ENCODE peak calls at places on chromosomes 4 and X, in seven cellular contexts. Q is HCT116, U is WTC11, S is H1, H is GM12878, Z is HepG2, C is K562. M is an unnamed sample.

GRCh38 chr4:128387600-128388351 is 100.2 kb upstream of the PGRMC2 start:
- DNase-seq in S (no peak), H (no peak), Z (no peak), Q (no peak), U (no peak), C (no peak), M (no peak)

GRCh38 chrX:21996872-21997271 is 35.3 kb upstream of the PHEX start:
- DNase-seq in U (no peak), H (no peak), C (no peak), Z (peak), Q (no peak), S (no peak), M (no peak)

GRCh38 chrX:20032201-20032600 is 41.3 kb upstream of the BCLAF3 start:
- DNase-seq in S (no peak), H (no peak), C (no peak), Q (no peak), Z (no peak), U (no peak), M (no peak)

GRCh38 chrX:40260123-40260751 is 162.5 kb upstream of the BCOR start:
- DNase-seq in S (no peak), Z (no peak), C (no peak), H (no peak), U (no peak), Q (no peak), M (no peak)

GRCh38 chr4:168796362-168797106 is 213.5 kb downstream of the CBR4 start:
- DNase-seq in U (no peak), H (no peak), C (no peak), Z (peak), S (no peak), Q (peak), M (no peak)

GRCh38 chr4:75398501-75398900 is 115.7 kb downstream of the RCHY1 start:
- DNase-seq in H (no peak), U (no peak), Q (no peak), Z (no peak), C (no peak), S (no peak), M (no peak)

GRCh38 chr4:124722069-124722468 is 9.5 kb upstream of the ANKRD50 start:
- DNase-seq in U (no peak), H (no peak), S (no peak), Z (no peak), C (no peak), Q (no peak), M (no peak)

GRCh38 chr4:101345271-101345595 is 2.1 kb downstream of the PPP3CA start:
- DNase-seq in U (no peak), Z (no peak), Q (no peak), C (no peak), S (no peak), H (no peak), M (no peak)

GRCh38 chr4:1477045-1477905 is 71.0 kb upstream of the NKX1-1 start:
- DNase-seq in Q (no peak), U (peak), C (no peak), H (no peak), Z (no peak), S (no peak), M (no peak)

GRCh38 chrX:150361070-150361776 is 1.9 kb upstream of the MAMLD1 start:
- DNase-seq in C (peak), U (peak), Q (no peak), S (no peak), Z (no peak), H (no peak), M (no peak)

GRCh38 chr4:84967292-84967651 is 782 bp upstream of the WDFY3 start:
- DNase-seq in C (no peak), Q (no peak), Z (no peak), S (no peak), H (no peak), U (no peak), M (no peak)

GRCh38 chr4:48269861-48270515 is 350 bp upstream of the TEC start:
- DNase-seq in U (peak), H (peak), Z (peak), S (peak), Q (peak), C (peak), M (peak)

GRCh38 chr4:137106287-137106686 is 426.0 kb downstream of the PCDH18 start:
- DNase-seq in Q (no peak), H (no peak), C (no peak), S (no peak), Z (no peak), U (no peak), M (no peak)

GRCh38 chr4:5712517-5712916 is 1.5 kb downstream of the EVC start:
- DNase-seq in H (peak), Z (no peak), Q (no peak), U (no peak), C (no peak), S (no peak), M (no peak)

GRCh38 chr4:17168571-17168970 is 270.1 kb upstream of the LDB2 start:
- DNase-seq in Z (no peak), H (no peak), Q (no peak), S (no peak), C (no peak), U (no peak), M (peak)

GRCh38 chrX:108731144-108731543 is 5.2 kb downstream of the IRS4 start:
- DNase-seq in Q (no peak), Z (no peak), U (no peak), S (no peak), C (no peak), H (no peak), M (no peak)

GRCh38 chrX:155819525-155819924 is 61.6 kb upstream of the VAMP7 start:
- DNase-seq in U (no peak), S (no peak), Q (no peak), H (no peak), C (no peak), Z (no peak), M (no peak)

GRCh38 chr4:146214238-146214637 is at the start of gene REELD1:
- DNase-seq in C (no peak), U (no peak), Z (no peak), Q (no peak), H (no peak), S (no peak), M (no peak)

GRCh38 chr4:80192937-80193336 is 4.4 kb upstream of the PRDM8 start:
- DNase-seq in Q (no peak), C (no peak), S (no peak), U (no peak), H (no peak), Z (no peak), M (no peak)

GRCh38 chrX:47746446-47746845 is 87.5 kb upstream of the UXT start:
- DNase-seq in Z (no peak), U (no peak), C (no peak), H (no peak), Q (no peak), S (no peak), M (no peak)

GRCh38 chr4:139873111-139873866 is 207.7 kb downstream of the MGST2 start:
- DNase-seq in U (no peak), Z (no peak), Q (no peak), H (no peak), C (no peak), S (no peak), M (no peak)

GRCh38 chr4:173547889-173548288 is 17.9 kb upstream of the HAND2 start:
- DNase-seq in H (no peak), U (no peak), C (no peak), Z (no peak), Q (no peak), S (no peak), M (no peak)

GRCh38 chr4:118112647-118113046 is 78.4 kb downstream of the NDST3 start:
- DNase-seq in C (no peak), Z (no peak), S (no peak), Q (no peak), U (no peak), H (no peak), M (no peak)

GRCh38 chr4:152257601-152258066 is 278.3 kb downstream of the FBXW7 start:
- DNase-seq in S (no peak), Z (peak), U (no peak), H (no peak), C (no peak), Q (no peak), M (no peak)

GRCh38 chr4:118327554-118328241 is 25.1 kb downstream of the PRSS12 start:
- DNase-seq in Q (no peak), S (no peak), H (no peak), C (no peak), U (no peak), Z (no peak), M (peak)

GRCh38 chr4:162782096-162782777 is 384.5 kb downstream of the NAF1 start:
- DNase-seq in Q (no peak), C (no peak), H (no peak), Z (no peak), S (no peak), U (no peak), M (no peak)

GRCh38 chr4:83125738-83126141 is 11.2 kb upstream of the PLAC8 start:
- DNase-seq in C (no peak), Q (no peak), U (no peak), H (no peak), S (no peak), Z (no peak), M (no peak)

DNA sequence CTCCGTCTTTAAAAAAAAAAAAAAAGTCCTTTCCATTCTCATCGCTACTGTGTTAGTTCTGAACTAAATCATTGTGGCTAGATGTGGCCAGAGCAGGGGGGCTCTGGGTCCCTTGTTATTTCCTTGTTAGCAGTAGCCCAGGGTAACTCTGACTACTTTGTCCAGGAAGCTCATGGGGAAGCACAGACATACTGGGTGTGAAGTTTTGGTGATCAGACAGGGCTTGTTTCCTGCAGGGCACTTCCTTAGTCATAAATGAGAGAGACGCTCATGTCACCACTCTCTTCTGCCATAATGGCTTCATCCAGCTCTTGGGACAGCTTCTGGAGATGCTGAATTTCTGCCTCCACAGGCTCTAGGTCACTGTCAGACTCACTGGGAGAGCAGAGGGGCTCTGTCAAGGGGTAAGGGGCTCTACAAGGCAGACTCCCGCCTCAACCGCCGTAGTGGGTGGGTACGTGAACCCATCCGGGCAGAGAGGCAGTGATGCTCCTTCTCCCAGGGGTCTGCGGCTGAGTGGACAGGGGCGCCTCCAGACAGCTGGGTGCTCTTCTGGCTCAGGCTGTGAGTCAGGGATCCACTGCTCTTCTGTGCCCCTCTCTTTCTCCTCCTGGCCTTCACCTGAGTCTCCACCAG is 12.9 kb downstream of the STIM2 start:
- DNase-seq in S (no peak), U (no peak), Z (no peak), Q (no peak), C (no peak), H (no peak), M (no peak)
- TF ChIP-seq SP1 in S (no peak), U (no peak), Z (no peak), Q (no peak), C (no peak), H (no peak), M (no peak)

GRCh38 chr4:120830204-120830603 is 92.3 kb downstream of the PRDM5 start:
- DNase-seq in H (no peak), C (no peak), U (no peak), Q (no peak), S (no peak), Z (no peak), M (no peak)
- TF ChIP-seq SP1 in H (no peak), C (no peak), U (no peak), Q (no peak), S (no peak), Z (no peak), M (no peak)

GRCh38 chr4:186068581-186069402 is at the start of gene TLR3:
- DNase-seq in Z (no peak), S (no peak), H (no peak), Q (no peak), C (no peak), U (no peak), M (no peak)
- TF ChIP-seq SP1 in Z (no peak), S (no peak), H (no peak), Q (no peak), C (no peak), U (no peak), M (no peak)

GRCh38 chr4:72323227-72323626 is 245.8 kb downstream of the ADAMTS3 start:
- DNase-seq in C (no peak), Q (no peak), S (no peak), H (no peak), U (no peak), Z (no peak), M (no peak)

GRCh38 chr4:72330381-72330780 is 238.6 kb downstream of the ADAMTS3 start:
- DNase-seq in Z (no peak), S (no peak), H (no peak), Q (no peak), U (no peak), C (no peak), M (no peak)

GRCh38 chr4:72325215-72325614 is 243.8 kb downstream of the ADAMTS3 start:
- DNase-seq in C (no peak), Q (no peak), U (no peak), H (no peak), S (no peak), Z (no peak), M (no peak)

GRCh38 chr4:72326692-72327632 is 242.1 kb downstream of the ADAMTS3 start:
- DNase-seq in U (no peak), Z (peak), C (no peak), Q (peak), H (no peak), S (no peak), M (peak)
- TF ChIP-seq SP1 in U (no peak), Z (no peak), C (no peak), Q (no peak), H (no peak), S (no peak), M (no peak)

GRCh38 chrX:152733261-152733975 is at the start of the genes CSAG1 and MAGEA12:
- DNase-seq in H (no peak), Z (no peak), S (no peak), Q (no peak), C (peak), U (no peak), M (no peak)
- TF ChIP-seq SP1 in H (no peak), Z (no peak), S (no peak), Q (no peak), C (no peak), U (no peak), M (no peak)

GRCh38 chrX:29388509-29388908 is 801.3 kb downstream of the IL1RAPL1 start:
- DNase-seq in Z (no peak), C (no peak), Q (no peak), U (no peak), H (no peak), S (no peak), M (no peak)

GRCh38 chrX:29382811-29383210 is 795.6 kb downstream of the IL1RAPL1 start:
- DNase-seq in U (no peak), S (no peak), Q (no peak), C (no peak), Z (no peak), H (no peak), M (no peak)
- TF ChIP-seq SP1 in U (no peak), S (no peak), Q (no peak), C (no peak), Z (no peak), H (no peak), M (no peak)

GRCh38 chr4:147732516-147733193 is 767 bp downstream of the ARHGAP10 start:
- DNase-seq in Q (no peak), U (peak), Z (no peak), H (no peak), C (peak), S (no peak), M (peak)
- TF ChIP-seq SP1 in Q (no peak), U (no peak), Z (no peak), H (no peak), C (no peak), S (peak), M (no peak)

DNA sequence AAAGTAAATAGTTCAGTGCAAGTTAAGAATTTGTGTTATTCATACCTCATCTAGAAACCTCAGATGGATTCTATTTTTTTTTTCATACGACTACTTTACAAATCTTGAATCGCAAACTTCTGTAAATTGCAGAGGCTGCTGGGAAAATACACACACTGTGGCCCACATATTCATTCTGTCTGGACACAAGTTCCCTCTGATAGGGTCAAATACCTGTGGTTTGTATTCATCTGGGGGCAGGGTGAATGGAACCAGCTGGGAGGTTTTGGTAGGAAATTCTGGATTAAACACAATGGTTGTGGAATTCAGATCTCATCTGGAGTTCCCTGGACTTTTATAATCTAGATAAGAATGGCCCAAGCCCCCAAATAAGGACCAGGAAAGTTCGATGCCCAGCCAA is 56.2 kb downstream of the SPATA18 start:
- DNase-seq in H (no peak), Z (no peak), U (no peak), C (no peak), Q (no peak), S (no peak), M (no peak)
- TF ChIP-seq SP1 in H (no peak), Z (no peak), U (no peak), C (no peak), Q (no peak), S (no peak), M (no peak)

GRCh38 chr4:151231915-151232595 is 44.9 kb upstream of the PRSS48 start:
- DNase-seq in C (no peak), Z (no peak), S (no peak), U (no peak), H (no peak), Q (no peak), M (no peak)

GRCh38 chr4:151226004-151226932 is 50.7 kb upstream of the PRSS48 start:
- DNase-seq in C (no peak), U (no peak), Z (no peak), S (no peak), Q (peak), H (no peak), M (no peak)

GRCh38 chr4:151228196-151229119 is 48.5 kb upstream of the PRSS48 start:
- DNase-seq in Q (no peak), Z (no peak), S (no peak), U (no peak), H (no peak), C (no peak), M (no peak)

GRCh38 chr4:151223465-151223864 is 53.5 kb upstream of the PRSS48 start:
- DNase-seq in Q (no peak), C (no peak), S (no peak), Z (no peak), U (no peak), H (no peak), M (no peak)

GRCh38 chr4:151227731-151228130 is 49.2 kb upstream of the PRSS48 start:
- DNase-seq in U (no peak), Q (no peak), Z (no peak), S (no peak), C (no peak), H (no peak), M (no peak)
- TF ChIP-seq SP1 in U (no peak), Q (no peak), Z (no peak), S (no peak), C (no peak), H (no peak), M (no peak)

DNA sequence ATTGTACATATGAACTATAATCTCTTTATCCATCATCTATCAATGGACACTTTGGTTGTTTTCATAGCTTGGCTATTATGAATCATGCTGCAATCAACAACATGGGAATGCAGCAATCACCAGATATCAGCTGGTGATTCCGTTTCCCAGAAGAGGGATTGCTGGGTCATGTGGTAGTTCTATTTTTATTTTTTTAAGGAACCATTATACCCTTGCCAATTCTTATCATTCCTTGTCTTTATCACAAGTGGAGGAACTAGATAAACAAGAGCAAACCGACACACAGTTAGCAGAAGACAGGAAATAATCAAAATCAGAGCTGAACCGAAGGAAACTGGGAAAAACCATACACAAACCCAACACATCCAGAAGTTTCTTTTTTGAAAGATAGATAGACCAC is 14.5 kb upstream of the LNX1 start:
- DNase-seq in C (no peak), Q (no peak), Z (no peak), S (no peak), H (no peak), U (no peak), M (no peak)
- TF ChIP-seq SP1 in C (no peak), Q (no peak), Z (no peak), S (no peak), H (no peak), U (no peak), M (no peak)

M was measured in HEK293T.